ENCODE peak calls at places on chromosomes 6 and 20, in nine cellular contexts. One of them, this sample, is unnamed.

GRCh38 chr20:433300-433975 is 25.3 kb downstream of the RBCK1 start:
- DNase-seq in PC-3: no peak
- DNase-seq in breast epithelium: no peak
- DNase-seq in IMR-90: no peak
- DNase-seq in hepatocyte: no peak
- DNase-seq in mucosa of descending colon: no peak
- DNase-seq in colonic mucosa: no peak
- DNase-seq in body of pancreas: no peak
- DNase-seq in heart right ventricle: no peak
- DNase-seq in this sample: no peak

GRCh38 chr6:49565261-49565660 is 14.8 kb downstream of the C6orf141 start:
- DNase-seq in PC-3: no peak
- DNase-seq in breast epithelium: no peak
- DNase-seq in IMR-90: no peak
- DNase-seq in hepatocyte: no peak
- DNase-seq in mucosa of descending colon: no peak
- DNase-seq in colonic mucosa: no peak
- DNase-seq in body of pancreas: no peak
- DNase-seq in heart right ventricle: no peak
- DNase-seq in this sample: no peak

GRCh38 chr6:3321042-3321441 is 62.3 kb downstream of the PSMG4 start:
- DNase-seq in PC-3: no peak
- DNase-seq in breast epithelium: no peak
- DNase-seq in IMR-90: no peak
- DNase-seq in hepatocyte: no peak
- DNase-seq in mucosa of descending colon: no peak
- DNase-seq in colonic mucosa: no peak
- DNase-seq in body of pancreas: no peak
- DNase-seq in heart right ventricle: no peak
- DNase-seq in this sample: no peak

GRCh38 chr20:47785900-47786762 is 850 bp upstream of the SULF2 start:
- DNase-seq in PC-3: peak; percentile 90
- DNase-seq in breast epithelium: no peak
- DNase-seq in IMR-90: peak; percentile 71
- DNase-seq in hepatocyte: peak; percentile 87
- DNase-seq in mucosa of descending colon: peak; percentile 76
- DNase-seq in colonic mucosa: peak; percentile 75
- DNase-seq in body of pancreas: peak; percentile 41
- DNase-seq in heart right ventricle: peak; percentile 63
- DNase-seq in this sample: peak; percentile 87

GRCh38 chr6:166725571-166725970 is 98.5 kb upstream of the RPS6KA2 start:
- DNase-seq in PC-3: no peak
- DNase-seq in breast epithelium: no peak
- DNase-seq in IMR-90: no peak
- DNase-seq in hepatocyte: no peak
- DNase-seq in mucosa of descending colon: no peak
- DNase-seq in colonic mucosa: no peak
- DNase-seq in body of pancreas: no peak
- DNase-seq in heart right ventricle: no peak
- DNase-seq in this sample: no peak

GRCh38 chr6:13318821-13319220 is 9.5 kb downstream of the TBC1D7 start:
- DNase-seq in PC-3: no peak
- DNase-seq in breast epithelium: no peak
- DNase-seq in IMR-90: no peak
- DNase-seq in hepatocyte: no peak
- DNase-seq in mucosa of descending colon: no peak
- DNase-seq in colonic mucosa: no peak
- DNase-seq in body of pancreas: no peak
- DNase-seq in heart right ventricle: no peak
- DNase-seq in this sample: no peak

GRCh38 chr20:50367104-50367674 is 143.0 kb upstream of the PTPN1 start:
- DNase-seq in PC-3: no peak
- DNase-seq in breast epithelium: no peak
- DNase-seq in IMR-90: no peak
- DNase-seq in hepatocyte: no peak
- DNase-seq in mucosa of descending colon: no peak
- DNase-seq in colonic mucosa: no peak
- DNase-seq in body of pancreas: no peak
- DNase-seq in heart right ventricle: no peak
- DNase-seq in this sample: no peak

GRCh38 chr6:34556031-34556471 is at the start of gene SPDEF:
- DNase-seq in PC-3: peak; percentile 86
- DNase-seq in breast epithelium: peak; percentile 74
- DNase-seq in IMR-90: no peak
- DNase-seq in hepatocyte: no peak
- DNase-seq in mucosa of descending colon: peak; percentile 59
- DNase-seq in colonic mucosa: peak; percentile 56
- DNase-seq in body of pancreas: no peak
- DNase-seq in heart right ventricle: no peak
- DNase-seq in this sample: no peak

GRCh38 chr6:44353336-44353735 is 10.9 kb downstream of the SPATS1 start:
- DNase-seq in PC-3: peak; percentile 42
- DNase-seq in breast epithelium: no peak
- DNase-seq in IMR-90: no peak
- DNase-seq in hepatocyte: peak; percentile 32
- DNase-seq in mucosa of descending colon: no peak
- DNase-seq in colonic mucosa: peak; percentile 59
- DNase-seq in body of pancreas: no peak
- DNase-seq in heart right ventricle: no peak
- DNase-seq in this sample: no peak

GRCh38 chr20:32858189-32858588 is 534 bp upstream of the EFCAB8 start:
- DNase-seq in PC-3: no peak
- DNase-seq in breast epithelium: no peak
- DNase-seq in IMR-90: no peak
- DNase-seq in hepatocyte: no peak
- DNase-seq in mucosa of descending colon: no peak
- DNase-seq in colonic mucosa: no peak
- DNase-seq in body of pancreas: no peak
- DNase-seq in heart right ventricle: no peak
- DNase-seq in this sample: no peak

GRCh38 chr20:3247638-3248037 is 8.6 kb upstream of the SLC4A11 start:
- DNase-seq in PC-3: no peak
- DNase-seq in breast epithelium: no peak
- DNase-seq in IMR-90: no peak
- DNase-seq in hepatocyte: no peak
- DNase-seq in mucosa of descending colon: no peak
- DNase-seq in colonic mucosa: no peak
- DNase-seq in body of pancreas: no peak
- DNase-seq in heart right ventricle: no peak
- DNase-seq in this sample: no peak

GRCh38 chr20:3251806-3252205 is 12.8 kb upstream of the SLC4A11 start:
- DNase-seq in PC-3: no peak
- DNase-seq in breast epithelium: no peak
- DNase-seq in IMR-90: peak; percentile 67
- DNase-seq in hepatocyte: no peak
- DNase-seq in mucosa of descending colon: no peak
- DNase-seq in colonic mucosa: no peak
- DNase-seq in body of pancreas: no peak
- DNase-seq in heart right ventricle: no peak
- DNase-seq in this sample: peak; percentile 66

GRCh38 chr20:3248993-3249347 is 10.0 kb upstream of the SLC4A11 start:
- DNase-seq in PC-3: no peak
- DNase-seq in breast epithelium: no peak
- DNase-seq in IMR-90: no peak
- DNase-seq in hepatocyte: no peak
- DNase-seq in mucosa of descending colon: no peak
- DNase-seq in colonic mucosa: no peak
- DNase-seq in body of pancreas: no peak
- DNase-seq in heart right ventricle: no peak
- DNase-seq in this sample: peak; percentile 25

GRCh38 chr20:3248167-3248992 is 9.4 kb upstream of the SLC4A11 start:
- DNase-seq in PC-3: no peak
- DNase-seq in breast epithelium: no peak
- DNase-seq in IMR-90: no peak
- DNase-seq in hepatocyte: peak; percentile 39
- DNase-seq in mucosa of descending colon: no peak
- DNase-seq in colonic mucosa: no peak
- DNase-seq in body of pancreas: no peak
- DNase-seq in heart right ventricle: peak; percentile 46
- DNase-seq in this sample: no peak

GRCh38 chr20:3250091-3250504 is 11.1 kb upstream of the SLC4A11 start:
- DNase-seq in PC-3: peak; percentile 62
- DNase-seq in breast epithelium: no peak
- DNase-seq in IMR-90: no peak
- DNase-seq in hepatocyte: no peak
- DNase-seq in mucosa of descending colon: no peak
- DNase-seq in colonic mucosa: no peak
- DNase-seq in body of pancreas: no peak
- DNase-seq in heart right ventricle: no peak
- DNase-seq in this sample: peak; percentile 60
- TF ChIP-seq CTCF in PC-3: peak; percentile 76
- TF ChIP-seq CTCF in breast epithelium: no peak
- TF ChIP-seq CTCF in IMR-90: peak; percentile 26
- TF ChIP-seq CTCF in hepatocyte: peak; percentile 35
- TF ChIP-seq CTCF in mucosa of descending colon: no peak
- TF ChIP-seq CTCF in colonic mucosa: no peak
- TF ChIP-seq CTCF in body of pancreas: no peak
- TF ChIP-seq CTCF in heart right ventricle: peak; percentile 8
- TF ChIP-seq CTCF in this sample: no peak

DNA sequence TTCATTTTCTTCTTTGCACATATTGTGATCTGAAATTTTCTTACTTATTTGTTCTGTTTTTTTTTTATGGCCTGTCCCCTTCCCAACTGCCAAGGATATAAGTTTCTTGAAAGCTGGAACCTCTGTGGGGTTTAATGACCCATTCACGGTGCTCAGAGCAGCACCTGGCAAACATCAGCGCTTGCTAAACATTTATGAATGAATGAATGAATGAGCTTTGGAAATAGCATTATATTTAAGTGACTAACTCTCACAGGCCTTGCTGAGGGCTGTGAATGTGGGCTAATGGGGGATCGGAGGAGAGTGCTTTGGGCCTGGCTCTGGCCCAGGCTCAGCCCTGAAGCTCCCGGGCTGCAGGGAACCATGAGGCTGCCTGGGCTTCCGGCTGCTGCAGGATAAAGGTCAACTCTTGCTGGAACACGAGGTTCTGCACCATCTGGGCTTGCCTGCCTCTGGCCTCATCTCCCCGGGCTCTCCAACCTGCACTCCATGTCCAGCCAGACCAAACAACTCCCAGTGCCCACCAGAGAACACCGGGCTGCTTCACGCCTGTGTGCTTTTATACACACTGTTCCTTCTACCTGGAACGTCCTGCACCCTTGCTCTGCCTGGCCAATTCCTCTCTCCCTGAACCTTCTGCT is 14.6 kb upstream of the ARMC12 start:
- DNase-seq in PC-3: no peak
- DNase-seq in breast epithelium: no peak
- DNase-seq in IMR-90: no peak
- DNase-seq in hepatocyte: no peak
- DNase-seq in mucosa of descending colon: peak; percentile 72
- DNase-seq in colonic mucosa: peak; percentile 66
- DNase-seq in body of pancreas: peak; percentile 70
- DNase-seq in heart right ventricle: peak; percentile 59
- DNase-seq in this sample: peak; percentile 78
- H3K4me1 ChIP-seq in PC-3: peaks cover 9% of the 10 kb centered on the region
- H3K4me1 ChIP-seq in breast epithelium: peaks cover 16% of the 10 kb centered on the region
- H3K4me1 ChIP-seq in IMR-90: peaks cover 28% of the 10 kb centered on the region
- H3K4me1 ChIP-seq in hepatocyte: peaks cover 79% of the 10 kb centered on the region
- H3K4me1 ChIP-seq in mucosa of descending colon: peaks cover 71% of the 10 kb centered on the region
- H3K4me1 ChIP-seq in colonic mucosa: peaks cover 37% of the 10 kb centered on the region
- H3K4me1 ChIP-seq in body of pancreas: peaks cover 62% of the 10 kb centered on the region
- H3K4me1 ChIP-seq in heart right ventricle: peaks cover 70% of the 10 kb centered on the region
- H3K4me1 ChIP-seq in this sample: peaks cover 96% of the 10 kb centered on the region

DNA sequence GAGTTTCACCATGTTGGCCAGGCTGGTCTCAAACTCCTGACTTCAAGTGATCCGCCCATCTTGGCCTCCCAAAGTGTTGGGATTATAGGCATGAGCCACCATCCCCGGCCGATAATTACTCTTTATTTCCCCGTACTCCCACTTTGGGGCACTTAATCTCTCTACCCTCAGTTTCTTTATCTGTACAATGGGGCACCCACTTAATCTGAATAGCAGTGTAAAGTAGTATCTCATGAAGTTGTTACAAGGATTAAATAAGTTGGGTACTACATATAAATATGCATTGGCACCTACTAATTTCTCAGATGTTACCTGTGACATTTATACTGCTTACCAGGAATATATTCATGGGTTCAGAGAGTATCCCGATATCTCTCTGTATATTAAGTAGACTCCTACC is 15.2 kb downstream of the GINM1 start:
- DNase-seq in PC-3: no peak
- DNase-seq in breast epithelium: no peak
- DNase-seq in IMR-90: no peak
- DNase-seq in hepatocyte: no peak
- DNase-seq in mucosa of descending colon: no peak
- DNase-seq in colonic mucosa: no peak
- DNase-seq in body of pancreas: no peak
- DNase-seq in heart right ventricle: no peak
- DNase-seq in this sample: no peak
- TF ChIP-seq CTCF in PC-3: no peak
- TF ChIP-seq CTCF in breast epithelium: no peak
- TF ChIP-seq CTCF in IMR-90: no peak
- TF ChIP-seq CTCF in hepatocyte: no peak
- TF ChIP-seq CTCF in mucosa of descending colon: no peak
- TF ChIP-seq CTCF in colonic mucosa: no peak
- TF ChIP-seq CTCF in body of pancreas: no peak
- TF ChIP-seq CTCF in heart right ventricle: no peak
- TF ChIP-seq CTCF in this sample: no peak

DNA sequence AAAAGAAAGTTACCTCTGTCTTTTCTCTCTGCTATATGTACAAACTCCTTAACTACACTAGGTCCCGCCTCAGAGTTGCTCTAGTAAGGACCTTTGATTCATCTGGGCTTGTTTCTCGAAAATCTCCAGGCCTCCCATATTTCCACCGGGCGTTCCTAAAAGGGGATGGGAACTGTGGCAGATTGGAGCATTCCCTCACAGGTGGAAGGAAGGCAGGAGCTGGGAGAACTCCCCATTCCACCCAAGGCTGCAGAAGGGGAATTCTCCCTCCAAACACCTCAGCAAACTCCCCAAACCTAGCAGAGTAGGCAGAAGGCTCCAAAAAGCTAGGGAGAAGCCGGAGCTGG is 1.6 kb upstream of the TFAP2A start:
- DNase-seq in PC-3: no peak
- DNase-seq in breast epithelium: no peak
- DNase-seq in IMR-90: no peak
- DNase-seq in hepatocyte: no peak
- DNase-seq in mucosa of descending colon: no peak
- DNase-seq in colonic mucosa: no peak
- DNase-seq in body of pancreas: no peak
- DNase-seq in heart right ventricle: no peak
- DNase-seq in this sample: no peak
- H3K4me1 ChIP-seq in PC-3: peaks cover 39% of the 10 kb centered on the region
- H3K4me1 ChIP-seq in breast epithelium: peaks cover 11% of the 10 kb centered on the region
- H3K4me1 ChIP-seq in IMR-90: no peaks in the 10 kb centered on the region
- H3K4me1 ChIP-seq in hepatocyte: peaks cover 15% of the 10 kb centered on the region
- H3K4me1 ChIP-seq in mucosa of descending colon: peaks cover 14% of the 10 kb centered on the region
- H3K4me1 ChIP-seq in colonic mucosa: peaks cover 7% of the 10 kb centered on the region
- H3K4me1 ChIP-seq in body of pancreas: peaks cover 58% of the 10 kb centered on the region
- H3K4me1 ChIP-seq in heart right ventricle: peaks cover 52% of the 10 kb centered on the region
- H3K4me1 ChIP-seq in this sample: peaks cover 18% of the 10 kb centered on the region

This sample was measured in testis.